ENCODE peak calls at places on chromosomes 2 and 18, in seven cellular contexts. W is endothelial cell of umbilical vein, H is lower lobe of right lung, S is neural crest cell, Y is bronchial epithelial cell, R is MM.1S, E is fibroblast of pulmonary artery. J is an unnamed sample.

GRCh38 chr2:41907716-41908328 is 140.0 kb upstream of the PKDCC start:
- DNase-seq in W (no peak), H (no peak), S (no peak), Y (no peak), R (no peak), E (no peak), J (no peak)

GRCh38 chr2:37349376-37349775 is 4.9 kb downstream of the QPCT start:
- DNase-seq in W (no peak), H (no peak), S (no peak), Y (no peak), R (peak), E (no peak), J (no peak)

GRCh38 chr2:216192931-216193330 is 83.8 kb downstream of the XRCC5 start:
- DNase-seq in W (no peak), H (no peak), S (no peak), Y (no peak), R (no peak), E (no peak), J (no peak)

GRCh38 chr2:23640711-23641110 is 255.7 kb downstream of the KLHL29 start:
- DNase-seq in W (no peak), H (no peak), S (no peak), Y (no peak), R (no peak), E (no peak), J (no peak)

GRCh38 chr18:8217041-8217564 is 392.1 kb upstream of the RAB12 start:
- DNase-seq in W (no peak), H (no peak), S (no peak), Y (no peak), R (no peak), E (peak), J (no peak)

GRCh38 chr2:200086911-200087310 is 131.5 kb downstream of the MAIP1 start:
- DNase-seq in W (no peak), H (no peak), S (no peak), Y (no peak), R (no peak), E (no peak), J (no peak)

GRCh38 chr2:66929632-66930385 is 467.3 kb upstream of the ETAA1 start:
- DNase-seq in W (peak), H (peak), S (no peak), Y (peak), R (no peak), E (peak), J (peak)

GRCh38 chr2:143489135-143489534 is 359.9 kb downstream of the ARHGAP15 start:
- DNase-seq in W (peak), H (no peak), S (no peak), Y (peak), R (no peak), E (peak), J (peak)

GRCh38 chr2:167215595-167215994 is 327.3 kb downstream of the XIRP2 start:
- DNase-seq in W (no peak), H (no peak), S (no peak), Y (no peak), R (no peak), E (no peak), J (no peak)

GRCh38 chr2:42562474-42563144 is 5.8 kb upstream of the MTA3 start:
- DNase-seq in W (no peak), H (peak), S (no peak), Y (peak), R (no peak), E (no peak), J (no peak)

GRCh38 chr2:44686561-44686960 is 254.9 kb upstream of the SIX3 start:
- DNase-seq in W (peak), H (no peak), S (no peak), Y (peak), R (no peak), E (peak), J (peak)

GRCh38 chr2:228917195-228917594 is 353.9 kb downstream of the PID1 start:
- DNase-seq in W (no peak), H (no peak), S (no peak), Y (peak), R (no peak), E (peak), J (peak)

GRCh38 chr2:26704441-26704977 is 12.0 kb downstream of the KCNK3 start:
- DNase-seq in W (no peak), H (no peak), S (no peak), Y (peak), R (no peak), E (peak), J (peak)

GRCh38 chr18:9482790-9483189 is 7.5 kb downstream of the RALBP1 start:
- DNase-seq in W (no peak), H (no peak), S (no peak), Y (no peak), R (no peak), E (no peak), J (no peak)

DNA sequence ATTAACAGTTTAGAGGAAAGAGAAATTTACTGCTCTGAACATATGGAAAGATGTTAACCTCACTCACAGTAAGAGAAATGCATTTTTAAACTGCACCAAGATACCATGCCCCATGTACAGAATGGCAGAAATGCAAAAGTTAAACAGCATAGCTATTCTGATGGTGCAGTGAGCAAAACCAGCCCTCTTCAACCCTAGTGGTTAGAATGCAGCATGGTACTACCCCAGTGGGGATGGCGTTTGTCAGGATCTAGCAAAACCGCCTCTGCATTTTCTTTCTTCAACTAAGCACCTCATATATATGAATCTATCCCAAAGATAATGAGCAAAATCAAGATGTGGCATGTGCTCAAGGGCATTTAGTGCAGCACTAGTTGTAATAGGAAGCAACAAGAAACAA is 98.0 kb downstream of the MGAT5 start:
- DNase-seq in W (no peak), H (no peak), S (no peak), Y (no peak), R (no peak), E (no peak), J (no peak)
- TF ChIP-seq CTCF in W (no peak), H (no peak), S (no peak), Y (no peak), R (no peak), E (no peak), J (no peak)

DNA sequence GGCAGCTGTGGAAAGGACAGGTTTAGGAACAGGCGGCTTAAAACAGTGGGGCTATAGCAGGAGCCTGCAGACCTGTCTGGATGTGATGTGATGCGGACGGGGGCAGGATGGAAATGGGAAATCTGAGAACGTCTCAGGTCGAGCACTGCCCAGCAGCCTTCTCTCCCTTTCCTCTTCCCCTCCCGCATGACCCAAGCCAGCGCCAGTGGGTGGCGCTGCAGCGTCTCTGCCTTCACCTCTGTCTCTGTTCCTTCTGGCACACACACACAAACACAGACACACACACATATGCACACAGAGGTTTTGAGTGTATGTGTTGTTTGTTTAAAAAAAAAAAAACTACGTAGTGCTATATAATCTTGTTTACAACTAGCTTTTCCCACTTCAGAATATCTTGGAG is 82.0 kb upstream of the SLC66A3 start:
- DNase-seq in W (peak), H (no peak), S (peak), Y (peak), R (no peak), E (peak), J (peak)
- TF ChIP-seq CTCF in W (peak), H (peak), S (peak), Y (peak), R (peak), E (peak), J (peak)

DNA sequence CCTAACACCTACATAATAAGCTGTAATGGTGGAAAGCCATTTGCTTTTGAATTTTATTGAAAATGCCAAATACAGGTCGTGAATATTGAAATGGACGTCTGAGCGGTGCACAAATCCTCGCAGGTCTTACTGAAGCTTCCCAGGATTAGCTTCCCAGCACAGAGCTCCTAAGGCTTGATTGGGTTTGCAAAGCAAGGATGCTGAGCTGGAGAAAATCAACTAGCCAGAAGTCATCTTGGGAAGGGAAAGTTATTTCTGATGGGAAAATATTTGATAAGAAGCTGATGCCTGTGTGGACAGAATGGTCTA is 40.9 kb upstream of the DAPL1 start:
- DNase-seq in W (no peak), H (no peak), S (no peak), Y (no peak), R (no peak), E (no peak), J (no peak)
- TF ChIP-seq CTCF in W (no peak), H (no peak), S (peak), Y (no peak), R (no peak), E (no peak), J (no peak)

DNA sequence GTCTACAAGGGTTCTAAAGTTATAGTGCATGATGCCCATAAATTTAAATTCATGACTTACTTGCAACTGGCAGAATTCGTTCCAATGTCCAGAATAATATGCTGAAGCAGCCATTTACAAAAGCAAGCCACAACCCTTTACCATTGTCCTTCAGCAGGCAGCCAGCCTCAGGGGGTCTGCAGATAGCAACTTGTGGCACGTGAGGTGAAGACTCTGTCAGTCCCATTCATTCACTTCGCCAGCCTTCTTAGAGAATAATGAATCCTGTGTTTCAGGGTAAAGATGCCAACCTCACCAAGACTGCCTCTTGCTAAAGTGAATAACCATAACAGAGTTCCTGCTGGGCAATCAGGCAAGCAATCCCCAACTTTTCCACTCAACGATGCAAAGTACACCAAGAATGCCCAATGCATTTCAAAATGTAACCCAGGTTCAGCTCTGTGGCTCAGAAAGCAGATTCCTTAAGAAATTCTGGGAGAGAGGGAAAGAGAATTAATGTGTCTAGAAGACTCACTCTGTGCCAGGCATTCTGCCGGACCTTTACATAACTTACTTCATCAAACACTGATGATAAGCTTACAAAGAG is 315.4 kb downstream of the NCKAP5 start:
- DNase-seq in W (no peak), H (no peak), S (no peak), Y (no peak), R (no peak), E (no peak), J (peak)
- TF ChIP-seq CTCF in W (no peak), H (no peak), S (no peak), Y (no peak), R (no peak), E (no peak), J (no peak)

GRCh38 chr2:231601356-231602229 is 8.9 kb downstream of the TEX44 start:
- DNase-seq in W (peak), H (peak), S (peak), Y (peak), R (peak), E (peak), J (peak)

GRCh38 chr2:231605607-231606091 is 13.0 kb downstream of the TEX44 start:
- DNase-seq in W (no peak), H (no peak), S (no peak), Y (no peak), R (no peak), E (no peak), J (no peak)

GRCh38 chr2:231602874-231603467 is 10.3 kb downstream of the TEX44 start:
- DNase-seq in W (no peak), H (no peak), S (no peak), Y (no peak), R (no peak), E (no peak), J (no peak)

GRCh38 chr2:231604685-231605606 is 12.3 kb downstream of the TEX44 start:
- DNase-seq in W (peak), H (peak), S (peak), Y (peak), R (peak), E (peak), J (peak)

GRCh38 chr2:231604101-231604684 is 11.5 kb downstream of the TEX44 start:
- DNase-seq in W (no peak), H (peak), S (peak), Y (no peak), R (no peak), E (no peak), J (no peak)
- TF ChIP-seq CTCF in W (no peak), H (no peak), S (no peak), Y (no peak), R (no peak), E (no peak), J (no peak)

J was measured in fibroblast of the aortic adventitia.